ENCODE peak calls at places on chromosomes 16 and 17, in nine cellular contexts. One of them, this sample, is unnamed. For H3K4me1 and H3K27me3, the result is how much of the 10 kb centered on the place peaks cover.

GRCh38 chr17:54968954-54969400 is 412 bp downstream of the STXBP4 start:
- DNase-seq in fibroblast of lung: peak
- DNase-seq in left ventricle myocardium inferior: no peak
- DNase-seq in endothelial cell of umbilical vein: no peak
- DNase-seq in HCT116: no peak
- DNase-seq in pancreas: peak
- DNase-seq in spleen: no peak
- DNase-seq in ovary: no peak
- DNase-seq in HepG2: peak
- DNase-seq in this sample: no peak

GRCh38 chr16:19804538-19805323 is 79.9 kb downstream of the GPRC5B start:
- DNase-seq in pancreas: peak
- DNase-seq in HepG2: no peak
- DNase-seq in endothelial cell of umbilical vein: peak
- DNase-seq in spleen: no peak
- DNase-seq in HCT116: no peak
- DNase-seq in fibroblast of lung: peak
- DNase-seq in left ventricle myocardium inferior: peak
- DNase-seq in ovary: no peak
- DNase-seq in this sample: peak

GRCh38 chr17:79294459-79295071 is 219.9 kb downstream of the ENGASE start:
- DNase-seq in pancreas: peak
- DNase-seq in spleen: no peak
- DNase-seq in HCT116: no peak
- DNase-seq in ovary: peak
- DNase-seq in left ventricle myocardium inferior: peak
- DNase-seq in fibroblast of lung: peak
- DNase-seq in endothelial cell of umbilical vein: peak
- DNase-seq in HepG2: peak
- DNase-seq in this sample: peak

GRCh38 chr16:79045191-79045590 is 555.3 kb downstream of the MAF start:
- DNase-seq in fibroblast of lung: no peak
- DNase-seq in HCT116: no peak
- DNase-seq in HepG2: no peak
- DNase-seq in pancreas: no peak
- DNase-seq in endothelial cell of umbilical vein: no peak
- DNase-seq in left ventricle myocardium inferior: no peak
- DNase-seq in spleen: no peak
- DNase-seq in ovary: no peak
- DNase-seq in this sample: no peak

GRCh38 chr17:19672009-19672837 is 23.7 kb downstream of the ALDH3A2 start:
- DNase-seq in left ventricle myocardium inferior: peak
- DNase-seq in fibroblast of lung: peak
- DNase-seq in HCT116: no peak
- DNase-seq in pancreas: peak
- DNase-seq in ovary: no peak
- DNase-seq in endothelial cell of umbilical vein: peak
- DNase-seq in spleen: no peak
- DNase-seq in HepG2: peak
- DNase-seq in this sample: no peak

GRCh38 chr17:65294184-65294719 is 157.1 kb downstream of the RGS9 start:
- DNase-seq in spleen: no peak
- DNase-seq in HepG2: peak
- DNase-seq in fibroblast of lung: peak
- DNase-seq in HCT116: peak
- DNase-seq in left ventricle myocardium inferior: peak
- DNase-seq in pancreas: peak
- DNase-seq in ovary: peak
- DNase-seq in endothelial cell of umbilical vein: peak
- DNase-seq in this sample: peak

GRCh38 chr17:74452027-74452840 is 14.2 kb upstream of the CD300A start:
- DNase-seq in HCT116: no peak
- DNase-seq in HepG2: no peak
- DNase-seq in ovary: peak
- DNase-seq in spleen: no peak
- DNase-seq in endothelial cell of umbilical vein: no peak
- DNase-seq in fibroblast of lung: no peak
- DNase-seq in pancreas: no peak
- DNase-seq in left ventricle myocardium inferior: no peak
- DNase-seq in this sample: no peak

GRCh38 chr16:85924675-85925074 is 25.7 kb downstream of the IRF8 start:
- DNase-seq in pancreas: no peak
- DNase-seq in fibroblast of lung: peak
- DNase-seq in HepG2: no peak
- DNase-seq in spleen: no peak
- DNase-seq in HCT116: no peak
- DNase-seq in left ventricle myocardium inferior: no peak
- DNase-seq in ovary: no peak
- DNase-seq in endothelial cell of umbilical vein: no peak
- DNase-seq in this sample: peak

GRCh38 chr16:56370185-56370584 is 55.2 kb downstream of the AMFR start:
- DNase-seq in fibroblast of lung: no peak
- DNase-seq in pancreas: no peak
- DNase-seq in endothelial cell of umbilical vein: no peak
- DNase-seq in left ventricle myocardium inferior: no peak
- DNase-seq in HCT116: no peak
- DNase-seq in HepG2: no peak
- DNase-seq in spleen: no peak
- DNase-seq in ovary: no peak
- DNase-seq in this sample: no peak

GRCh38 chr16:79658301-79659001 is 57.9 kb upstream of the MAF start:
- DNase-seq in pancreas: no peak
- DNase-seq in spleen: no peak
- DNase-seq in ovary: no peak
- DNase-seq in left ventricle myocardium inferior: no peak
- DNase-seq in endothelial cell of umbilical vein: no peak
- DNase-seq in fibroblast of lung: peak
- DNase-seq in HepG2: peak
- DNase-seq in HCT116: no peak
- DNase-seq in this sample: peak

GRCh38 chr16:28092721-28093382 is 29.3 kb upstream of the GSG1L start:
- DNase-seq in pancreas: no peak
- DNase-seq in endothelial cell of umbilical vein: no peak
- DNase-seq in HepG2: no peak
- DNase-seq in HCT116: no peak
- DNase-seq in ovary: no peak
- DNase-seq in spleen: peak
- DNase-seq in left ventricle myocardium inferior: no peak
- DNase-seq in fibroblast of lung: no peak
- DNase-seq in this sample: peak

GRCh38 chr16:642189-643049 is 791 bp downstream of the MCRIP2 start:
- DNase-seq in fibroblast of lung: peak
- DNase-seq in spleen: peak
- DNase-seq in left ventricle myocardium inferior: peak
- DNase-seq in endothelial cell of umbilical vein: no peak
- DNase-seq in ovary: peak
- DNase-seq in HepG2: peak
- DNase-seq in pancreas: peak
- DNase-seq in HCT116: no peak
- DNase-seq in this sample: no peak

GRCh38 chr17:78838574-78839005 is 2.0 kb downstream of the USP36 start:
- DNase-seq in ovary: peak
- DNase-seq in left ventricle myocardium inferior: no peak
- DNase-seq in spleen: peak
- DNase-seq in pancreas: peak
- DNase-seq in HepG2: peak
- DNase-seq in fibroblast of lung: no peak
- DNase-seq in HCT116: no peak
- DNase-seq in endothelial cell of umbilical vein: no peak
- DNase-seq in this sample: no peak

GRCh38 chr17:73508057-73508930 is 136.0 kb downstream of the SDK2 start:
- DNase-seq in spleen: no peak
- DNase-seq in ovary: no peak
- DNase-seq in fibroblast of lung: no peak
- DNase-seq in endothelial cell of umbilical vein: no peak
- DNase-seq in left ventricle myocardium inferior: no peak
- DNase-seq in HCT116: no peak
- DNase-seq in pancreas: no peak
- DNase-seq in HepG2: no peak
- DNase-seq in this sample: no peak

GRCh38 chr16:54462151-54462651 is 175.6 kb upstream of the IRX3 start:
- DNase-seq in HCT116: no peak
- DNase-seq in fibroblast of lung: peak
- DNase-seq in spleen: no peak
- DNase-seq in left ventricle myocardium inferior: no peak
- DNase-seq in HepG2: no peak
- DNase-seq in pancreas: no peak
- DNase-seq in ovary: no peak
- DNase-seq in endothelial cell of umbilical vein: no peak
- DNase-seq in this sample: no peak

GRCh38 chr16:31214705-31215286 is 877 bp downstream of the TRIM72 start:
- DNase-seq in fibroblast of lung: no peak
- DNase-seq in HCT116: no peak
- DNase-seq in spleen: peak
- DNase-seq in HepG2: no peak
- DNase-seq in endothelial cell of umbilical vein: no peak
- DNase-seq in left ventricle myocardium inferior: no peak
- DNase-seq in ovary: no peak
- DNase-seq in pancreas: no peak
- DNase-seq in this sample: no peak
- TF ChIP-seq CTCF in fibroblast of lung: no peak
- TF ChIP-seq CTCF in HCT116: no peak
- TF ChIP-seq CTCF in spleen: no peak
- TF ChIP-seq CTCF in HepG2: no peak
- TF ChIP-seq CTCF in endothelial cell of umbilical vein: no peak
- TF ChIP-seq CTCF in left ventricle myocardium inferior: no peak
- TF ChIP-seq CTCF in ovary: no peak
- TF ChIP-seq CTCF in pancreas: no peak
- TF ChIP-seq CTCF in this sample: no peak

GRCh38 chr16:67456383-67457140 is 24.4 kb downstream of the ATP6V0D1 start:
- DNase-seq in spleen: no peak
- DNase-seq in endothelial cell of umbilical vein: no peak
- DNase-seq in pancreas: peak
- DNase-seq in HepG2: no peak
- DNase-seq in HCT116: no peak
- DNase-seq in fibroblast of lung: peak
- DNase-seq in ovary: no peak
- DNase-seq in left ventricle myocardium inferior: peak
- DNase-seq in this sample: peak
- H3K4me1 ChIP-seq in spleen: half or more
- H3K4me1 ChIP-seq in endothelial cell of umbilical vein: under half
- H3K4me1 ChIP-seq in pancreas: half or more
- H3K4me1 ChIP-seq in HepG2: under half
- H3K4me1 ChIP-seq in HCT116: under half
- H3K4me1 ChIP-seq in fibroblast of lung: under half
- H3K4me1 ChIP-seq in ovary: under half
- H3K4me1 ChIP-seq in left ventricle myocardium inferior: half or more
- H3K4me1 ChIP-seq in this sample: under half

GRCh38 chr17:16475196-16475704 is 16.7 kb downstream of the LRRC75A start:
- DNase-seq in HepG2: no peak
- DNase-seq in fibroblast of lung: no peak
- DNase-seq in pancreas: no peak
- DNase-seq in left ventricle myocardium inferior: no peak
- DNase-seq in HCT116: no peak
- DNase-seq in spleen: no peak
- DNase-seq in ovary: no peak
- DNase-seq in endothelial cell of umbilical vein: no peak
- DNase-seq in this sample: no peak
- H3K27me3 ChIP-seq in HepG2: under half
- H3K27me3 ChIP-seq in fibroblast of lung: under half
- H3K27me3 ChIP-seq in pancreas: under half
- H3K27me3 ChIP-seq in left ventricle myocardium inferior: under half
- H3K27me3 ChIP-seq in HCT116: under half
- H3K27me3 ChIP-seq in spleen: under half
- H3K27me3 ChIP-seq in ovary: under half
- H3K27me3 ChIP-seq in endothelial cell of umbilical vein: under half
- H3K27me3 ChIP-seq in this sample: under half

GRCh38 chr17:29197516-29198272 is 17.5 kb upstream of the MYO18A start:
- DNase-seq in ovary: no peak
- DNase-seq in pancreas: no peak
- DNase-seq in spleen: no peak
- DNase-seq in HepG2: no peak
- DNase-seq in HCT116: no peak
- DNase-seq in left ventricle myocardium inferior: no peak
- DNase-seq in endothelial cell of umbilical vein: no peak
- DNase-seq in fibroblast of lung: no peak
- DNase-seq in this sample: no peak

GRCh38 chr17:29194669-29195068 is 14.5 kb upstream of the MYO18A start:
- DNase-seq in ovary: no peak
- DNase-seq in left ventricle myocardium inferior: no peak
- DNase-seq in pancreas: no peak
- DNase-seq in endothelial cell of umbilical vein: no peak
- DNase-seq in HCT116: no peak
- DNase-seq in fibroblast of lung: no peak
- DNase-seq in HepG2: no peak
- DNase-seq in spleen: no peak
- DNase-seq in this sample: no peak

GRCh38 chr17:29193146-29193545 is 12.9 kb upstream of the MYO18A start:
- DNase-seq in fibroblast of lung: no peak
- DNase-seq in left ventricle myocardium inferior: no peak
- DNase-seq in endothelial cell of umbilical vein: no peak
- DNase-seq in HepG2: no peak
- DNase-seq in pancreas: no peak
- DNase-seq in HCT116: no peak
- DNase-seq in ovary: no peak
- DNase-seq in spleen: no peak
- DNase-seq in this sample: no peak

GRCh38 chr17:29195465-29196081 is 15.4 kb upstream of the MYO18A start:
- DNase-seq in ovary: no peak
- DNase-seq in endothelial cell of umbilical vein: no peak
- DNase-seq in fibroblast of lung: no peak
- DNase-seq in left ventricle myocardium inferior: no peak
- DNase-seq in HCT116: no peak
- DNase-seq in HepG2: no peak
- DNase-seq in spleen: peak
- DNase-seq in pancreas: no peak
- DNase-seq in this sample: no peak

DNA sequence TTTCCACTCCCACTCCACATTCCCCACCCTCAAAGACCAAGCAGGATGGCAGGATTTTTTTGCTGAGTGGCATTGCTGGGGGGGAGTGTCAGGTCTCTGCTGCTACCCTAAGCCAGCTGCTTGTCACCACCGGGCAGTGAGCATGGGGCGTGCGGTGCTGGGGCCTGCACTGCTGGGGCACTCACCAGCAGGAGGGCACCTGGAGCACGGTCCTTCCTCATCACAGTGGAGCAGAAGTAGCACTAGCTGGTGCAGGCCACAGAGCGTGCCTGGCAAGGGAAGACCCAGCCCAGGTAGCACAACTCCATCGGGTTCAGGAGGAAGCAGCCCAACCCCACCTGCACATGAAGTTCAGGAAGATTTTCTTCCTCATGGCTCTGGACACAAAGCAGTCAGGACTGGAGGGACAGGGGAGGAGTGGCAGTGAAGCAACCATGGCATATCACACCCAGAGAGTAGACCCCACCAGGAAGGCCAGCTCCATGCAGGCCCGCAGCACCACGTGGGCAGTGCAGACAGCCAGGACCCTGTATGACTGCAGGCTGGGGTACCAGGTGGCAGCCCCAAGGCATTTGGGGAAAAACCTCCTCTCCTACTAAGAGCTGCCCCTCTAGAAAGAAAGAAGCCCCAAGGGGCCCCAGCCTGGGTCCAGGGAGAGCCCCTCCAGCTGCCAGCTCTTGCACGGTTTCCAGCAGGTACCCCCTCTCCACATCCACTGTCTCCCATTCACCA is 16.8 kb upstream of the MYO18A start:
- DNase-seq in spleen: peak
- DNase-seq in pancreas: no peak
- DNase-seq in HCT116: no peak
- DNase-seq in endothelial cell of umbilical vein: no peak
- DNase-seq in left ventricle myocardium inferior: no peak
- DNase-seq in ovary: no peak
- DNase-seq in HepG2: no peak
- DNase-seq in fibroblast of lung: no peak
- DNase-seq in this sample: no peak
- TF ChIP-seq CTCF in spleen: no peak
- TF ChIP-seq CTCF in pancreas: no peak
- TF ChIP-seq CTCF in HCT116: no peak
- TF ChIP-seq CTCF in endothelial cell of umbilical vein: no peak
- TF ChIP-seq CTCF in left ventricle myocardium inferior: no peak
- TF ChIP-seq CTCF in ovary: no peak
- TF ChIP-seq CTCF in HepG2: no peak
- TF ChIP-seq CTCF in fibroblast of lung: no peak
- TF ChIP-seq CTCF in this sample: no peak

This sample was measured in foreskin keratinocyte.